ENCODE peak calls at places on chromosomes 13 and 19, in five cellular contexts. H is AG20443, O is AG09319, E is dorsolateral prefrontal cortex, A is pancreas. W is an unnamed sample.
A peak's percentile ranks its signal among the peaks of the same experiment; 100 is the strongest.

GRCh38 chr13:114002009-114002544 is 28.2 kb upstream of the C13orf46 start:
- DNase-seq in H (no peak), A (no peak), E (no peak), O (no peak), W (no peak)

GRCh38 chr13:113043001-113043630 is 62.5 kb upstream of the F7 start:
- DNase-seq in H (no peak), A (no peak), O (no peak), E (no peak), W (no peak)

GRCh38 chr19:11204943-11205349 is 7.6 kb upstream of the KANK2 start:
- DNase-seq in H (no peak), O (no peak), A (no peak), E (no peak), W (no peak)

GRCh38 chr13:30978981-30979956 is 46.8 kb downstream of the TEX26 start:
- DNase-seq in A (no peak), E (no peak), H (no peak), O (no peak), W (peak; percentile 7)

GRCh38 chr13:51549050-51549449 is 35.2 kb upstream of the WDFY2 start:
- DNase-seq in O (no peak), H (no peak), E (no peak), A (peak; percentile 40), W (no peak)

GRCh38 chr13:89465366-89465765 is 1794.2 kb downstream of the SLITRK5 start:
- DNase-seq in A (no peak), E (no peak), O (no peak), H (no peak), W (no peak)

GRCh38 chr19:2223959-2224358 is 12.2 kb downstream of the PLEKHJ1 start:
- DNase-seq in E (no peak), A (no peak), H (no peak), O (no peak), W (no peak)

GRCh38 chr19:29400917-29401711 is 124.7 kb upstream of the VSTM2B start:
- DNase-seq in A (no peak), H (no peak), E (peak; percentile 62), O (no peak), W (no peak)

GRCh38 chr13:35697281-35697680 is 220.8 kb upstream of the MAB21L1 start:
- DNase-seq in O (no peak), A (no peak), E (no peak), H (peak; percentile 32), W (no peak)

GRCh38 chr19:57056972-57057371 is 62.8 kb upstream of the USP29 start:
- DNase-seq in O (no peak), A (no peak), H (no peak), E (no peak), W (no peak)

GRCh38 chr13:35293579-35293978 is 182.9 kb downstream of the MAB21L1 start:
- DNase-seq in A (no peak), O (no peak), H (no peak), E (no peak), W (no peak)

GRCh38 chr13:33349996-33350826 is 64.7 kb upstream of the STARD13 start:
- DNase-seq in A (peak; percentile 67), H (peak; percentile 66), E (peak; percentile 10), O (no peak), W (no peak)

GRCh38 chr13:40352807-40353562 is 313.5 kb downstream of the FOXO1 start:
- DNase-seq in H (no peak), E (no peak), O (no peak), A (no peak), W (no peak)

GRCh38 chr13:93794197-93794885 is 567.7 kb downstream of the GPC6 start:
- DNase-seq in A (no peak), H (no peak), O (no peak), E (no peak), W (peak; percentile 0)

GRCh38 chr13:106522898-106523525 is 12.4 kb downstream of the EFNB2 start:
- DNase-seq in H (no peak), A (no peak), E (no peak), O (no peak), W (no peak)

GRCh38 chr19:35458821-35459391 is 10.8 kb downstream of the FFAR2 start:
- DNase-seq in E (no peak), H (no peak), A (peak; percentile 79), O (no peak), W (no peak)

GRCh38 chr19:3766520-3766919 is 4.0 kb downstream of the MRPL54 start:
- DNase-seq in E (no peak), A (no peak), O (no peak), H (no peak), W (no peak)

GRCh38 chr19:38064661-38065425 is 157.8 kb downstream of the SIPA1L3 start:
- DNase-seq in O (no peak), A (no peak), H (no peak), E (no peak), W (no peak)

GRCh38 chr19:1252818-1253513 is 4.6 kb downstream of the MIDN start:
- DNase-seq in A (peak; percentile 94), H (peak; percentile 79), E (peak; percentile 92), O (peak; percentile 96), W (peak; percentile 92)

GRCh38 chr13:31011193-31011860 is 78.9 kb downstream of the TEX26 start:
- DNase-seq in A (no peak), E (no peak), O (no peak), H (no peak), W (no peak)

GRCh38 chr13:66106246-66106645 is 1123.9 kb downstream of the PCDH9 start:
- DNase-seq in A (no peak), O (no peak), H (no peak), E (no peak), W (no peak)

GRCh38 chr19:42323473-42323851 is 2.0 kb upstream of the MEGF8 start:
- DNase-seq in E (no peak), H (no peak), A (no peak), O (no peak), W (no peak)

GRCh38 chr19:2422951-2423880 is 4.2 kb downstream of the TIMM13 start:
- DNase-seq in A (peak; percentile 86), O (no peak), E (no peak), H (no peak), W (no peak)

GRCh38 chr13:97853550-97853949 is 99.9 kb upstream of the IPO5 start:
- DNase-seq in O (no peak), E (no peak), H (peak; percentile 46), A (no peak), W (no peak)

GRCh38 chr19:14152713-14153112 is 16.3 kb upstream of the ASF1B start:
- DNase-seq in H (no peak), E (no peak), O (no peak), A (no peak), W (no peak)

GRCh38 chr19:37537391-37537947 is 30.7 kb downstream of the ZNF793 start:
- DNase-seq in A (no peak), O (no peak), E (no peak), H (no peak), W (no peak)

GRCh38 chr13:20332361-20333096 is 100.4 kb upstream of the GJB6 start:
- DNase-seq in H (peak; percentile 45), A (no peak), O (no peak), E (no peak), W (no peak)